ENCODE peak calls at places on chromosome 6, in six cellular contexts. One of them, this sample, is unnamed.

GRCh38 chr6:166507809-166508373 is 78.6 kb downstream of the RAMACL start:
- DNase-seq in ascending aorta: no peak
- DNase-seq in CD4-positive, alpha-beta T cell: no peak
- DNase-seq in HL-60: no peak
- DNase-seq in pancreas: no peak
- DNase-seq in ovary: no peak
- DNase-seq in this sample: no peak

GRCh38 chr6:19988555-19988954 is 151.4 kb downstream of the ID4 start:
- DNase-seq in ascending aorta: no peak
- DNase-seq in CD4-positive, alpha-beta T cell: no peak
- DNase-seq in HL-60: no peak
- DNase-seq in pancreas: no peak
- DNase-seq in ovary: no peak
- DNase-seq in this sample: no peak

GRCh38 chr6:52573295-52573694 is 3.6 kb downstream of the TRAM2 start:
- DNase-seq in ascending aorta: no peak
- DNase-seq in CD4-positive, alpha-beta T cell: no peak
- DNase-seq in HL-60: no peak
- DNase-seq in pancreas: no peak
- DNase-seq in ovary: no peak
- DNase-seq in this sample: no peak

GRCh38 chr6:117448732-117449131 is 23.0 kb upstream of the ROS1 start:
- DNase-seq in ascending aorta: no peak
- DNase-seq in CD4-positive, alpha-beta T cell: no peak
- DNase-seq in HL-60: no peak
- DNase-seq in pancreas: no peak
- DNase-seq in ovary: no peak
- DNase-seq in this sample: no peak

GRCh38 chr6:89350281-89351037 is 2.1 kb downstream of the UBE2J1 start:
- DNase-seq in ascending aorta: no peak
- DNase-seq in CD4-positive, alpha-beta T cell: no peak
- DNase-seq in HL-60: peak; percentile 54
- DNase-seq in pancreas: no peak
- DNase-seq in ovary: no peak
- DNase-seq in this sample: no peak

GRCh38 chr6:42555477-42556457 is 8.1 kb upstream of the UBR2 start:
- DNase-seq in ascending aorta: no peak
- DNase-seq in CD4-positive, alpha-beta T cell: no peak
- DNase-seq in HL-60: no peak
- DNase-seq in pancreas: no peak
- DNase-seq in ovary: no peak
- DNase-seq in this sample: no peak

GRCh38 chr6:56677559-56677958 is 34.9 kb upstream of the DST start:
- DNase-seq in ascending aorta: no peak
- DNase-seq in CD4-positive, alpha-beta T cell: no peak
- DNase-seq in HL-60: no peak
- DNase-seq in pancreas: no peak
- DNase-seq in ovary: no peak
- DNase-seq in this sample: no peak

GRCh38 chr6:129186988-129187387 is 304.1 kb downstream of the LAMA2 start:
- DNase-seq in ascending aorta: no peak
- DNase-seq in CD4-positive, alpha-beta T cell: no peak
- DNase-seq in HL-60: no peak
- DNase-seq in pancreas: no peak
- DNase-seq in ovary: no peak
- DNase-seq in this sample: no peak

GRCh38 chr6:10463491-10464481 is 48.9 kb upstream of the TFAP2A start:
- DNase-seq in ascending aorta: no peak
- DNase-seq in CD4-positive, alpha-beta T cell: no peak
- DNase-seq in HL-60: no peak
- DNase-seq in pancreas: no peak
- DNase-seq in ovary: no peak
- DNase-seq in this sample: no peak

GRCh38 chr6:41670703-41671360 is 32.6 kb downstream of the MDFI start:
- DNase-seq in ascending aorta: no peak
- DNase-seq in CD4-positive, alpha-beta T cell: no peak
- DNase-seq in HL-60: no peak
- DNase-seq in pancreas: no peak
- DNase-seq in ovary: no peak
- DNase-seq in this sample: no peak

GRCh38 chr6:106547556-106547955 is 81.7 kb downstream of the RTN4IP1 start:
- DNase-seq in ascending aorta: no peak
- DNase-seq in CD4-positive, alpha-beta T cell: no peak
- DNase-seq in HL-60: no peak
- DNase-seq in pancreas: no peak
- DNase-seq in ovary: no peak
- DNase-seq in this sample: no peak

GRCh38 chr6:48765352-48765961 is 654.5 kb upstream of the PTCHD4 start:
- DNase-seq in ascending aorta: no peak
- DNase-seq in CD4-positive, alpha-beta T cell: no peak
- DNase-seq in HL-60: peak; percentile 9
- DNase-seq in pancreas: no peak
- DNase-seq in ovary: no peak
- DNase-seq in this sample: no peak

GRCh38 chr6:69867075-69867911 is 937 bp downstream of the COL19A1 start:
- DNase-seq in ascending aorta: no peak
- DNase-seq in CD4-positive, alpha-beta T cell: peak; percentile 32
- DNase-seq in HL-60: peak; percentile 47
- DNase-seq in pancreas: peak; percentile 61
- DNase-seq in ovary: peak; percentile 30
- DNase-seq in this sample: no peak

GRCh38 chr6:141388666-141389065 is 744.1 kb upstream of the GJE1 start:
- DNase-seq in ascending aorta: no peak
- DNase-seq in CD4-positive, alpha-beta T cell: no peak
- DNase-seq in HL-60: no peak
- DNase-seq in pancreas: no peak
- DNase-seq in ovary: no peak
- DNase-seq in this sample: no peak
- H3K27ac ChIP-seq in ascending aorta: no peak overlapping the region
- H3K27ac ChIP-seq in CD4-positive, alpha-beta T cell: no peak overlapping the region
- H3K27ac ChIP-seq in HL-60: no peak overlapping the region
- H3K27ac ChIP-seq in pancreas: no peak overlapping the region
- H3K27ac ChIP-seq in ovary: no peak overlapping the region
- H3K27ac ChIP-seq in this sample: no peak overlapping the region

GRCh38 chr6:14292119-14292518 is 174.5 kb downstream of the CD83 start:
- DNase-seq in ascending aorta: no peak
- DNase-seq in CD4-positive, alpha-beta T cell: no peak
- DNase-seq in HL-60: no peak
- DNase-seq in pancreas: no peak
- DNase-seq in ovary: no peak
- DNase-seq in this sample: no peak
- H3K27ac ChIP-seq in ascending aorta: no peak overlapping the region
- H3K27ac ChIP-seq in CD4-positive, alpha-beta T cell: no peak overlapping the region
- H3K27ac ChIP-seq in HL-60: no peak overlapping the region
- H3K27ac ChIP-seq in pancreas: no peak overlapping the region
- H3K27ac ChIP-seq in ovary: no peak overlapping the region
- H3K27ac ChIP-seq in this sample: no peak overlapping the region

GRCh38 chr6:110517034-110517433 is 40.6 kb upstream of the SLC22A16 start:
- DNase-seq in ascending aorta: no peak
- DNase-seq in CD4-positive, alpha-beta T cell: no peak
- DNase-seq in HL-60: no peak
- DNase-seq in pancreas: no peak
- DNase-seq in ovary: no peak
- DNase-seq in this sample: no peak
- H3K27ac ChIP-seq in ascending aorta: no peak overlapping the region
- H3K27ac ChIP-seq in CD4-positive, alpha-beta T cell: no peak overlapping the region
- H3K27ac ChIP-seq in HL-60: no peak overlapping the region
- H3K27ac ChIP-seq in pancreas: no peak overlapping the region
- H3K27ac ChIP-seq in ovary: no peak overlapping the region
- H3K27ac ChIP-seq in this sample: no peak overlapping the region

GRCh38 chr6:113719056-113719455 is 138.1 kb upstream of the MARCKS start:
- DNase-seq in ascending aorta: no peak
- DNase-seq in CD4-positive, alpha-beta T cell: no peak
- DNase-seq in HL-60: no peak
- DNase-seq in pancreas: no peak
- DNase-seq in ovary: no peak
- DNase-seq in this sample: no peak
- H3K27ac ChIP-seq in ascending aorta: no peak overlapping the region
- H3K27ac ChIP-seq in CD4-positive, alpha-beta T cell: no peak overlapping the region
- H3K27ac ChIP-seq in HL-60: no peak overlapping the region
- H3K27ac ChIP-seq in pancreas: no peak overlapping the region
- H3K27ac ChIP-seq in ovary: no peak overlapping the region
- H3K27ac ChIP-seq in this sample: no peak overlapping the region

DNA sequence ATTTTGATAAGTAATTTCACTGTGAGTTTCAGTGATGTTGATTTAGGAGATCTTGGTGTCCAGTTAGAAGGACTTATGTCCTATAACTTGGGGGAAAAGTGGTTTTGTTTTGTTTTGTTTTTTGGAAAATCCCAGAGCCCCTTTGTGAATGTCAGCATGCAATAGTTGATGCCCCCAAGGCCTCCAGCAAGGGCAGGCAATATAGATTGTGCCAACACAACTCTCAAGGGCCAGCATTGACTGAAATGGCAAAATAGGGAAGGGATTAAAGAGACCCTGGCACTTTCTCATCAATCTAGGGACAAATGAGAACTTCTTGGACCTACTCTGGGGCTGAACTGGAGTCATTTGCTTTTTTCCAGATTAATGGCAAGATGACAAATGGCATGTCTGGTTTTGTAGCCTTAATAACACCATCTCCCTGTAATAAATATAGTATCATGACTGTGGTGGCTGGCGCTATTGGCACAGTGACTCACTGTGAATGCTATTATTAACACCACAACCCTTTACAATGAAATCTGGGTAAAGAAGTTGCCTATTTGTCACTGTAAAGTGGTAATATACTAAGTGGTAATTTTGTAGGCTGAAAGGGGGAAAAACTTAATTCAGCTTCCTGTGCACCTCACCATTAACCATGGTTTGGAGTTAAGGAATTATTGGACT is 51.8 kb downstream of the ABRACL start:
- DNase-seq in ascending aorta: no peak
- DNase-seq in CD4-positive, alpha-beta T cell: no peak
- DNase-seq in HL-60: no peak
- DNase-seq in pancreas: no peak
- DNase-seq in ovary: no peak
- DNase-seq in this sample: no peak
- H3K27ac ChIP-seq in ascending aorta: peak overlapping the region; percentile 83
- H3K27ac ChIP-seq in CD4-positive, alpha-beta T cell: no peak overlapping the region
- H3K27ac ChIP-seq in HL-60: no peak overlapping the region
- H3K27ac ChIP-seq in pancreas: no peak overlapping the region
- H3K27ac ChIP-seq in ovary: no peak overlapping the region
- H3K27ac ChIP-seq in this sample: no peak overlapping the region

GRCh38 chr6:34135541-34135940 is 10.3 kb downstream of the GRM4 start:
- DNase-seq in ascending aorta: no peak
- DNase-seq in CD4-positive, alpha-beta T cell: no peak
- DNase-seq in HL-60: no peak
- DNase-seq in pancreas: no peak
- DNase-seq in ovary: no peak
- DNase-seq in this sample: no peak
- H3K27ac ChIP-seq in ascending aorta: no peak overlapping the region
- H3K27ac ChIP-seq in CD4-positive, alpha-beta T cell: no peak overlapping the region
- H3K27ac ChIP-seq in HL-60: no peak overlapping the region
- H3K27ac ChIP-seq in pancreas: no peak overlapping the region
- H3K27ac ChIP-seq in ovary: no peak overlapping the region
- H3K27ac ChIP-seq in this sample: no peak overlapping the region

GRCh38 chr6:21149460-21149859 is 444.1 kb upstream of the SOX4 start:
- DNase-seq in ascending aorta: no peak
- DNase-seq in CD4-positive, alpha-beta T cell: no peak
- DNase-seq in HL-60: no peak
- DNase-seq in pancreas: no peak
- DNase-seq in ovary: no peak
- DNase-seq in this sample: no peak

GRCh38 chr6:21157186-21157929 is 436.2 kb upstream of the SOX4 start:
- DNase-seq in ascending aorta: no peak
- DNase-seq in CD4-positive, alpha-beta T cell: no peak
- DNase-seq in HL-60: no peak
- DNase-seq in pancreas: no peak
- DNase-seq in ovary: no peak
- DNase-seq in this sample: no peak

GRCh38 chr6:21150644-21151043 is 442.9 kb upstream of the SOX4 start:
- DNase-seq in ascending aorta: no peak
- DNase-seq in CD4-positive, alpha-beta T cell: no peak
- DNase-seq in HL-60: no peak
- DNase-seq in pancreas: no peak
- DNase-seq in ovary: no peak
- DNase-seq in this sample: no peak

DNA sequence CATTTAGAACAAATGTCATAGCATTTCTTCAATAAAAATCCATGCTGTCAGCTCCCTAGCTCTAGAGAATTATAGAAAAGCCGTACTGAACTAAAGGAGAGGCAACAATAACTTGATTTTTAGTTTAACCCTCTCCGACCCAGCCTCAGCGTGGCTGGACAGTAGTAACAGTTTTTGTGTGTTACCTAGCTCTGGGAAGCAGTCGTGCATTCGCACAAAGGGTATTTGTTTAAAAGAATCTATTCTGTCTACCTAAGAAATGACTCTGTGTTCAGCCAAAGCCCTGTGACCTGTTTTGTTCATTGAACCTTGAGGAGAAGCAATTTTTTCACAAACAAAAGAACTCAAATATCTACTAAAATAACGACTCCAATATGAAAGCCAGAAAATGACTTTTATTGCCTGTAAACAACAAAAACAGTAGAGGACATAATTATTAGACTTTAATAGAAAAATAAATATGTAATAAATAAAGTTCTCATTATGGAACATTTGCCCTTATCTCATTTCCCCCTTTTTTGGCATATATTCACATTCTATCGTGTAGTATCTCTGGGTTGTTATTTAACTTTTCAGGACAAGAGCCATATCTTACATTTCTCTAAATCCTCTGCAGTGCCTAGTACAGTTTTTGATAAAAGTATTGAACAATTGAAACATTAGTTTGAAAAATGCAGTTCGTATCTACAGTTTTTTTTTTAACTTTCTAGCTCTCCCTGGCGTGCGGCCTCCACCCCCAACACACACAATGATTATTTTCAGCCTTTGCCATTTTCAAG is 442.2 kb upstream of the SOX4 start:
- DNase-seq in ascending aorta: no peak
- DNase-seq in CD4-positive, alpha-beta T cell: no peak
- DNase-seq in HL-60: no peak
- DNase-seq in pancreas: no peak
- DNase-seq in ovary: no peak
- DNase-seq in this sample: no peak
- H3K27ac ChIP-seq in ascending aorta: no peak overlapping the region
- H3K27ac ChIP-seq in CD4-positive, alpha-beta T cell: no peak overlapping the region
- H3K27ac ChIP-seq in HL-60: no peak overlapping the region
- H3K27ac ChIP-seq in pancreas: peak overlapping the region; percentile 16
- H3K27ac ChIP-seq in ovary: peak overlapping the region; percentile 62
- H3K27ac ChIP-seq in this sample: peak overlapping the region; percentile 22

DNA sequence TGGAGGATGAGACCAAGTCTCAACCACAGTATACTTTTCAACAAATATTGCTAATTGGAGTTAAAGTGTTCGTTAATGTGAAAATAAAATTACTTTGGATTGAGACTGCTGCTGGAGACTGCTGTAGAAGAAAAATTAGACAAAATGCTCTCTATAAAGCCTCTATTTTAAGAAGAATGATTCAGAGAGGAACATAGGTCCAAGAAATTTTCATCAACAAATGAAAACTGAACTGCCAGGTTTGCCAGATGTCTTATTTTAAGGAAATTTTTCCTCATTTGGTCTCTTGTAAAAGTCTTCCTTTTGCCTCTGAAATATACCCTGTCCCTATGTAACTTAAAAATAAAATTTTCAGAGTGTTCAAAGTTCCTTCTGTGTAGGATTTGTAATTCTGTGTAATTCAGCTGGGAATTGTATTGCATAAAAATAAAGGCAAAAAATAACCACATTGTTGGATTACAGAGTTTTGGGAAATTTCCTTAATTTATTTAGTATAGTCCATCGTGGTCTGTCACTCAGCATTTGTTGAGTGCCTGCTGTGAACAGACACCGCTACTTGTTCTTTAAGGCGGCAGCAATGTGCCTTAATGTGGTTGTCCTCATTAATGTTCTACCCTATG is 27.4 kb downstream of the ANKS1A start:
- DNase-seq in ascending aorta: no peak
- DNase-seq in CD4-positive, alpha-beta T cell: no peak
- DNase-seq in HL-60: no peak
- DNase-seq in pancreas: no peak
- DNase-seq in ovary: no peak
- DNase-seq in this sample: no peak
- H3K27ac ChIP-seq in ascending aorta: peak overlapping the region; percentile 92
- H3K27ac ChIP-seq in CD4-positive, alpha-beta T cell: no peak overlapping the region
- H3K27ac ChIP-seq in HL-60: no peak overlapping the region
- H3K27ac ChIP-seq in pancreas: no peak overlapping the region
- H3K27ac ChIP-seq in ovary: no peak overlapping the region
- H3K27ac ChIP-seq in this sample: no peak overlapping the region

This sample was measured in caudate nucleus.